ENCODE peak calls at places on chromosomes 4 and X, in six cellular contexts. One of them, this sample, is unnamed.

GRCh38 chr4:47383829-47384427 is 79.6 kb downstream of the COMMD8 start:
- DNase-seq in ACHN: peak; percentile 26
- DNase-seq in EH: peak; percentile 56
- DNase-seq in NCI-H510A: no peak
- DNase-seq in H4: peak; percentile 46
- DNase-seq in NCI-H1105 treated with DMSO at 0.1 percent for 48 hours: peak; percentile 37
- DNase-seq in this sample: no peak

GRCh38 chrX:23634181-23634580 is 33.1 kb upstream of the PRDX4 start:
- DNase-seq in ACHN: peak; percentile 3
- DNase-seq in EH: no peak
- DNase-seq in NCI-H510A: no peak
- DNase-seq in H4: no peak
- DNase-seq in NCI-H1105 treated with DMSO at 0.1 percent for 48 hours: no peak
- DNase-seq in this sample: no peak

GRCh38 chr4:42284030-42284429 is 113.3 kb upstream of the SHISA3 start:
- DNase-seq in ACHN: no peak
- DNase-seq in EH: no peak
- DNase-seq in NCI-H510A: no peak
- DNase-seq in H4: no peak
- DNase-seq in NCI-H1105 treated with DMSO at 0.1 percent for 48 hours: no peak
- DNase-seq in this sample: no peak

GRCh38 chrX:30489323-30489722 is 88.2 kb downstream of the TASL start:
- DNase-seq in ACHN: no peak
- DNase-seq in EH: peak; percentile 19
- DNase-seq in NCI-H510A: no peak
- DNase-seq in H4: peak; percentile 30
- DNase-seq in NCI-H1105 treated with DMSO at 0.1 percent for 48 hours: no peak
- DNase-seq in this sample: no peak

GRCh38 chr4:13570916-13571315 is 26.6 kb upstream of the NKX3-2 start:
- DNase-seq in ACHN: no peak
- DNase-seq in EH: no peak
- DNase-seq in NCI-H510A: no peak
- DNase-seq in H4: no peak
- DNase-seq in NCI-H1105 treated with DMSO at 0.1 percent for 48 hours: no peak
- DNase-seq in this sample: no peak

GRCh38 chrX:5595570-5595969 is 633.1 kb downstream of the NLGN4X start:
- DNase-seq in ACHN: no peak
- DNase-seq in EH: no peak
- DNase-seq in NCI-H510A: no peak
- DNase-seq in H4: no peak
- DNase-seq in NCI-H1105 treated with DMSO at 0.1 percent for 48 hours: no peak
- DNase-seq in this sample: no peak

GRCh38 chr4:145279122-145279960 is 99.0 kb upstream of the OTUD4 start:
- DNase-seq in ACHN: no peak
- DNase-seq in EH: peak; percentile 96
- DNase-seq in NCI-H510A: no peak
- DNase-seq in H4: peak; percentile 53
- DNase-seq in NCI-H1105 treated with DMSO at 0.1 percent for 48 hours: no peak
- DNase-seq in this sample: no peak

GRCh38 chr4:97582890-97583289 is 560.4 kb downstream of the STPG2 start:
- DNase-seq in ACHN: no peak
- DNase-seq in EH: no peak
- DNase-seq in NCI-H510A: no peak
- DNase-seq in H4: no peak
- DNase-seq in NCI-H1105 treated with DMSO at 0.1 percent for 48 hours: no peak
- DNase-seq in this sample: no peak

GRCh38 chr4:27048350-27049100 is 187.9 kb downstream of the STIM2 start:
- DNase-seq in ACHN: peak; percentile 30
- DNase-seq in EH: peak; percentile 48
- DNase-seq in NCI-H510A: no peak
- DNase-seq in H4: no peak
- DNase-seq in NCI-H1105 treated with DMSO at 0.1 percent for 48 hours: peak; percentile 46
- DNase-seq in this sample: no peak

GRCh38 chrX:119622356-119623232 is 16.4 kb upstream of the NKRF start:
- DNase-seq in ACHN: no peak
- DNase-seq in EH: peak; percentile 83
- DNase-seq in NCI-H510A: no peak
- DNase-seq in H4: no peak
- DNase-seq in NCI-H1105 treated with DMSO at 0.1 percent for 48 hours: no peak
- DNase-seq in this sample: no peak

GRCh38 chr4:139017861-139018260 is 2.3 kb downstream of the NOCT start:
- DNase-seq in ACHN: no peak
- DNase-seq in EH: peak; percentile 54
- DNase-seq in NCI-H510A: no peak
- DNase-seq in H4: no peak
- DNase-seq in NCI-H1105 treated with DMSO at 0.1 percent for 48 hours: no peak
- DNase-seq in this sample: no peak

GRCh38 chrX:120358687-120359086 is 3.2 kb upstream of the ATP1B4 start:
- DNase-seq in ACHN: peak; percentile 0
- DNase-seq in EH: peak; percentile 33
- DNase-seq in NCI-H510A: no peak
- DNase-seq in H4: no peak
- DNase-seq in NCI-H1105 treated with DMSO at 0.1 percent for 48 hours: peak; percentile 18
- DNase-seq in this sample: no peak

GRCh38 chr4:126628933-126629332 is 1003.8 kb upstream of the INTU start:
- DNase-seq in ACHN: no peak
- DNase-seq in EH: no peak
- DNase-seq in NCI-H510A: no peak
- DNase-seq in H4: no peak
- DNase-seq in NCI-H1105 treated with DMSO at 0.1 percent for 48 hours: no peak
- DNase-seq in this sample: no peak

GRCh38 chr4:30882995-30883675 is 163.0 kb downstream of the PCDH7 start:
- DNase-seq in ACHN: no peak
- DNase-seq in EH: no peak
- DNase-seq in NCI-H510A: no peak
- DNase-seq in H4: no peak
- DNase-seq in NCI-H1105 treated with DMSO at 0.1 percent for 48 hours: no peak
- DNase-seq in this sample: no peak

GRCh38 chrX:78024349-78025108 is 55.1 kb upstream of the PGAM4 start:
- DNase-seq in ACHN: peak; percentile 8
- DNase-seq in EH: peak; percentile 14
- DNase-seq in NCI-H510A: no peak
- DNase-seq in H4: peak; percentile 25
- DNase-seq in NCI-H1105 treated with DMSO at 0.1 percent for 48 hours: peak; percentile 12
- DNase-seq in this sample: no peak

GRCh38 chr4:83356899-83357661 is 22.4 kb upstream of the HPSE start:
- DNase-seq in ACHN: peak; percentile 77
- DNase-seq in EH: peak; percentile 92
- DNase-seq in NCI-H510A: no peak
- DNase-seq in H4: peak; percentile 84
- DNase-seq in NCI-H1105 treated with DMSO at 0.1 percent for 48 hours: no peak
- DNase-seq in this sample: no peak

GRCh38 chr4:137688651-137689050 is 156.4 kb upstream of the PCDH18 start:
- DNase-seq in ACHN: no peak
- DNase-seq in EH: peak; percentile 37
- DNase-seq in NCI-H510A: no peak
- DNase-seq in H4: no peak
- DNase-seq in NCI-H1105 treated with DMSO at 0.1 percent for 48 hours: no peak
- DNase-seq in this sample: no peak

GRCh38 chr4:108204518-108204917 is 35.8 kb upstream of the LEF1 start:
- DNase-seq in ACHN: no peak
- DNase-seq in EH: no peak
- DNase-seq in NCI-H510A: no peak
- DNase-seq in H4: no peak
- DNase-seq in NCI-H1105 treated with DMSO at 0.1 percent for 48 hours: no peak
- DNase-seq in this sample: no peak

GRCh38 chr4:147787204-147787603 is 55.3 kb downstream of the ARHGAP10 start:
- DNase-seq in ACHN: no peak
- DNase-seq in EH: peak; percentile 84
- DNase-seq in NCI-H510A: no peak
- DNase-seq in H4: no peak
- DNase-seq in NCI-H1105 treated with DMSO at 0.1 percent for 48 hours: no peak
- DNase-seq in this sample: no peak

GRCh38 chr4:143251781-143252180 is 67.1 kb downstream of the USP38 start:
- DNase-seq in ACHN: no peak
- DNase-seq in EH: no peak
- DNase-seq in NCI-H510A: no peak
- DNase-seq in H4: no peak
- DNase-seq in NCI-H1105 treated with DMSO at 0.1 percent for 48 hours: no peak
- DNase-seq in this sample: no peak

GRCh38 chr4:18593297-18594002 is 571.9 kb upstream of the LCORL start:
- DNase-seq in ACHN: peak; percentile 68
- DNase-seq in EH: peak; percentile 73
- DNase-seq in NCI-H510A: peak; percentile 2
- DNase-seq in H4: peak; percentile 79
- DNase-seq in NCI-H1105 treated with DMSO at 0.1 percent for 48 hours: peak; percentile 71
- DNase-seq in this sample: peak; percentile 34

GRCh38 chr4:100949350-100949935 is 397.9 kb downstream of the PPP3CA start:
- DNase-seq in ACHN: no peak
- DNase-seq in EH: peak; percentile 49
- DNase-seq in NCI-H510A: no peak
- DNase-seq in H4: no peak
- DNase-seq in NCI-H1105 treated with DMSO at 0.1 percent for 48 hours: no peak
- DNase-seq in this sample: no peak

GRCh38 chr4:77358315-77358928 is 201.4 kb downstream of the CCNG2 start:
- DNase-seq in ACHN: peak; percentile 35
- DNase-seq in EH: peak; percentile 52
- DNase-seq in NCI-H510A: no peak
- DNase-seq in H4: peak; percentile 25
- DNase-seq in NCI-H1105 treated with DMSO at 0.1 percent for 48 hours: peak; percentile 31
- DNase-seq in this sample: no peak

GRCh38 chr4:110865611-110866254 is 242.9 kb upstream of the PITX2 start:
- DNase-seq in ACHN: peak; percentile 13
- DNase-seq in EH: peak; percentile 87
- DNase-seq in NCI-H510A: no peak
- DNase-seq in H4: peak; percentile 49
- DNase-seq in NCI-H1105 treated with DMSO at 0.1 percent for 48 hours: no peak
- DNase-seq in this sample: no peak

GRCh38 chrX:129759576-129760061 is 20.1 kb upstream of the SASH3 start:
- DNase-seq in ACHN: no peak
- DNase-seq in EH: peak; percentile 71
- DNase-seq in NCI-H510A: no peak
- DNase-seq in H4: peak; percentile 82
- DNase-seq in NCI-H1105 treated with DMSO at 0.1 percent for 48 hours: no peak
- DNase-seq in this sample: peak; percentile 48

GRCh38 chr4:38124961-38125360 is 164.8 kb downstream of the PTTG2 start:
- DNase-seq in ACHN: no peak
- DNase-seq in EH: no peak
- DNase-seq in NCI-H510A: no peak
- DNase-seq in H4: no peak
- DNase-seq in NCI-H1105 treated with DMSO at 0.1 percent for 48 hours: no peak
- DNase-seq in this sample: no peak

GRCh38 chr4:185865901-185866328 is 53.9 kb upstream of the SORBS2 start:
- DNase-seq in ACHN: no peak
- DNase-seq in EH: peak; percentile 73
- DNase-seq in NCI-H510A: no peak
- DNase-seq in H4: peak; percentile 63
- DNase-seq in NCI-H1105 treated with DMSO at 0.1 percent for 48 hours: no peak
- DNase-seq in this sample: no peak

GRCh38 chrX:1592863-1593201 is 1.4 kb downstream of the AKAP17A start:
- DNase-seq in ACHN: no peak
- DNase-seq in EH: no peak
- DNase-seq in NCI-H510A: no peak
- DNase-seq in H4: no peak
- DNase-seq in NCI-H1105 treated with DMSO at 0.1 percent for 48 hours: no peak
- DNase-seq in this sample: no peak

GRCh38 chr4:1244978-1245471 is 3.9 kb downstream of the CTBP1 start:
- DNase-seq in ACHN: no peak
- DNase-seq in EH: no peak
- DNase-seq in NCI-H510A: no peak
- DNase-seq in H4: no peak
- DNase-seq in NCI-H1105 treated with DMSO at 0.1 percent for 48 hours: no peak
- DNase-seq in this sample: no peak

GRCh38 chr4:8029689-8030088 is 90.0 kb upstream of the AFAP1 start:
- DNase-seq in ACHN: peak; percentile 6
- DNase-seq in EH: no peak
- DNase-seq in NCI-H510A: peak; percentile 50
- DNase-seq in H4: no peak
- DNase-seq in NCI-H1105 treated with DMSO at 0.1 percent for 48 hours: no peak
- DNase-seq in this sample: no peak

GRCh38 chr4:26878729-26879415 is 18.2 kb downstream of the STIM2 start:
- DNase-seq in ACHN: no peak
- DNase-seq in EH: no peak
- DNase-seq in NCI-H510A: no peak
- DNase-seq in H4: no peak
- DNase-seq in NCI-H1105 treated with DMSO at 0.1 percent for 48 hours: no peak
- DNase-seq in this sample: peak; percentile 29

GRCh38 chrX:7120578-7121219 is 26.8 kb upstream of the STS start:
- DNase-seq in ACHN: no peak
- DNase-seq in EH: peak; percentile 46
- DNase-seq in NCI-H510A: peak; percentile 23
- DNase-seq in H4: peak; percentile 42
- DNase-seq in NCI-H1105 treated with DMSO at 0.1 percent for 48 hours: peak; percentile 78
- DNase-seq in this sample: no peak

GRCh38 chr4:883377-884095 is 48.6 kb downstream of the GAK start:
- DNase-seq in ACHN: no peak
- DNase-seq in EH: no peak
- DNase-seq in NCI-H510A: no peak
- DNase-seq in H4: no peak
- DNase-seq in NCI-H1105 treated with DMSO at 0.1 percent for 48 hours: no peak
- DNase-seq in this sample: no peak

GRCh38 chr4:142402925-142403324 is 443.2 kb downstream of the INPP4B start:
- DNase-seq in ACHN: no peak
- DNase-seq in EH: peak; percentile 83
- DNase-seq in NCI-H510A: no peak
- DNase-seq in H4: peak; percentile 52
- DNase-seq in NCI-H1105 treated with DMSO at 0.1 percent for 48 hours: no peak
- DNase-seq in this sample: no peak

GRCh38 chr4:23717528-23718248 is 172.2 kb downstream of the PPARGC1A start:
- DNase-seq in ACHN: peak; percentile 30
- DNase-seq in EH: peak; percentile 18
- DNase-seq in NCI-H510A: no peak
- DNase-seq in H4: peak; percentile 74
- DNase-seq in NCI-H1105 treated with DMSO at 0.1 percent for 48 hours: peak; percentile 3
- DNase-seq in this sample: no peak

GRCh38 chr4:8739820-8740665 is 131.6 kb downstream of the HMX1 start:
- DNase-seq in ACHN: no peak
- DNase-seq in EH: no peak
- DNase-seq in NCI-H510A: no peak
- DNase-seq in H4: no peak
- DNase-seq in NCI-H1105 treated with DMSO at 0.1 percent for 48 hours: no peak
- DNase-seq in this sample: no peak

GRCh38 chrX:54357414-54358377 is at the start of gene WNK3:
- DNase-seq in ACHN: peak; percentile 56
- DNase-seq in EH: peak; percentile 81
- DNase-seq in NCI-H510A: peak; percentile 81
- DNase-seq in H4: peak; percentile 60
- DNase-seq in NCI-H1105 treated with DMSO at 0.1 percent for 48 hours: peak; percentile 79
- DNase-seq in this sample: peak; percentile 5

GRCh38 chr4:2025817-2026216 is 17.0 kb upstream of the NELFA start:
- DNase-seq in ACHN: no peak
- DNase-seq in EH: no peak
- DNase-seq in NCI-H510A: no peak
- DNase-seq in H4: no peak
- DNase-seq in NCI-H1105 treated with DMSO at 0.1 percent for 48 hours: no peak
- DNase-seq in this sample: no peak